ENCODE peak calls at places on chromosomes 4 and X, in six cellular contexts. X is activated CD8-positive, alpha-beta memory T cell treated with anti-CD3 and anti-CD28 coated beads, Interleukin-2, amount 10 ng/mL, durations not matched to agents 7 days and 5 days; D is HS-5; M is AML-193; S is pons; B is K562. A is an unnamed sample.
A peak's percentile ranks its signal among the peaks of the same experiment; 100 is the strongest.

GRCh38 chr4:8540991-8541390 is 39.2 kb upstream of the GPR78 start:
- DNase-seq in X (no peak), D (no peak), M (no peak), S (no peak), B (no peak), A (no peak)

GRCh38 chrX:76617020-76617419 is 189.5 kb downstream of the MAGEE1 start:
- DNase-seq in X (no peak), D (no peak), M (no peak), S (no peak), B (no peak), A (no peak)

GRCh38 chrX:86241547-86241946 is 93.3 kb downstream of the DACH2 start:
- DNase-seq in X (no peak), D (no peak), M (no peak), S (no peak), B (no peak), A (no peak)

GRCh38 chr4:140719022-140719421 is 37.2 kb downstream of the TBC1D9 start:
- DNase-seq in X (no peak), D (no peak), M (no peak), S (no peak), B (no peak), A (no peak)

GRCh38 chr4:26459756-26460530 is 30.3 kb downstream of the CCKAR start:
- DNase-seq in X (peak; percentile 33), D (no peak), M (no peak), S (no peak), B (no peak), A (no peak)

GRCh38 chr4:74111990-74112389 is 13.0 kb upstream of the CXCL2 start:
- DNase-seq in X (no peak), D (no peak), M (no peak), S (no peak), B (no peak), A (no peak)

GRCh38 chrX:47644557-47645091 is 5.7 kb downstream of the ELK1 start:
- DNase-seq in X (no peak), D (no peak), M (peak; percentile 36), S (no peak), B (no peak), A (peak; percentile 28)

GRCh38 chr4:85708468-85708867 is 233.5 kb downstream of the ARHGAP24 start:
- DNase-seq in X (no peak), D (no peak), M (no peak), S (no peak), B (no peak), A (no peak)

GRCh38 chr4:42083816-42084215 is 68.6 kb downstream of the BEND4 start:
- DNase-seq in X (no peak), D (no peak), M (no peak), S (no peak), B (no peak), A (no peak)

GRCh38 chr4:105707783-105708182 is 706 bp downstream of the INTS12 start:
- DNase-seq in X (no peak), D (no peak), M (no peak), S (no peak), B (no peak), A (no peak)

GRCh38 chr4:3461515-3462291 is 1.4 kb upstream of the DOK7 start:
- DNase-seq in X (no peak), D (no peak), M (no peak), S (no peak), B (no peak), A (peak; percentile 87)

GRCh38 chr4:74855879-74856278 is 61.6 kb upstream of the BTC start:
- DNase-seq in X (no peak), D (no peak), M (no peak), S (no peak), B (no peak), A (no peak)

GRCh38 chrX:11319689-11320302 is 26.6 kb downstream of the AMELX start:
- DNase-seq in X (no peak), D (no peak), M (no peak), S (no peak), B (no peak), A (no peak)

GRCh38 chrX:124475358-124475757 is 129.0 kb downstream of the SH2D1A start:
- DNase-seq in X (peak; percentile 40), D (no peak), M (no peak), S (no peak), B (no peak), A (no peak)

GRCh38 chr4:158172558-158173258 is at the start of gene GASK1B:
- DNase-seq in X (no peak), D (no peak), M (peak; percentile 65), S (peak; percentile 87), B (peak; percentile 14), A (peak; percentile 35)

GRCh38 chr4:107348188-107348872 is 312.2 kb upstream of the DKK2 start:
- DNase-seq in X (no peak), D (no peak), M (no peak), S (no peak), B (no peak), A (no peak)

GRCh38 chrX:1453951-1454785 is 1.5 kb upstream of the ASMTL start:
- DNase-seq in X (peak; percentile 92), D (no peak), M (no peak), S (peak; percentile 75), B (peak; percentile 68), A (peak; percentile 82)

GRCh38 chr4:148170408-148171385 is 271.5 kb downstream of the NR3C2 start:
- DNase-seq in X (no peak), D (no peak), M (no peak), S (no peak), B (no peak), A (no peak)

GRCh38 chrX:153871946-153872878 is 13.8 kb downstream of the L1CAM start:
- DNase-seq in X (no peak), D (no peak), M (no peak), S (no peak), B (no peak), A (no peak)

A was measured in NB4.